ENCODE peak calls at places on chromosome 18, in five cellular contexts. R is psoas muscle, Q is fibroblast of pulmonary artery, B is Caco-2, H is astrocyte of the spinal cord. O is an unnamed sample.

GRCh38 chr18:35291166-35291565 is 1.1 kb upstream of the ZSCAN30 start:
- DNase-seq in R (no peak), Q (no peak), B (no peak), H (no peak), O (no peak)

GRCh38 chr18:43115076-43116035 is at the start of gene RIT2:
- DNase-seq in R (no peak), Q (no peak), B (no peak), H (no peak), O (no peak)

GRCh38 chr18:10477121-10477862 is 22.9 kb downstream of the APCDD1 start:
- DNase-seq in R (no peak), Q (no peak), B (no peak), H (no peak), O (no peak)

GRCh38 chr18:63869851-63870250 is 17.7 kb upstream of the SERPINB2 start:
- DNase-seq in R (no peak), Q (no peak), B (no peak), H (no peak), O (no peak)

GRCh38 chr18:64991102-64991501 is 759.7 kb upstream of the CDH7 start:
- DNase-seq in R (no peak), Q (no peak), B (no peak), H (no peak), O (no peak)

GRCh38 chr18:80246656-80247402 is 485 bp downstream of the PARD6G start:
- DNase-seq in R (peak), Q (no peak), B (no peak), H (no peak), O (no peak)

GRCh38 chr18:50751490-50751889 is 68.3 kb downstream of the MRO start:
- DNase-seq in R (no peak), Q (no peak), B (no peak), H (no peak), O (no peak)

GRCh38 chr18:78603102-78603501 is 376.5 kb upstream of the SALL3 start:
- DNase-seq in R (no peak), Q (no peak), B (no peak), H (no peak), O (no peak)

GRCh38 chr18:58761241-58761969 is 90.1 kb downstream of the MALT1 start:
- DNase-seq in R (no peak), Q (no peak), B (no peak), H (no peak), O (peak)

GRCh38 chr18:63339920-63340484 is 20.4 kb upstream of the BCL2 start:
- DNase-seq in R (no peak), Q (peak), B (no peak), H (peak), O (no peak)

GRCh38 chr18:59902180-59902992 is 2.6 kb downstream of the PMAIP1 start:
- DNase-seq in R (no peak), Q (peak), B (no peak), H (peak), O (no peak)
- H3K4me3 ChIP-seq in R (no peak), Q (peak), B (no peak), H (peak), O (no peak)

DNA sequence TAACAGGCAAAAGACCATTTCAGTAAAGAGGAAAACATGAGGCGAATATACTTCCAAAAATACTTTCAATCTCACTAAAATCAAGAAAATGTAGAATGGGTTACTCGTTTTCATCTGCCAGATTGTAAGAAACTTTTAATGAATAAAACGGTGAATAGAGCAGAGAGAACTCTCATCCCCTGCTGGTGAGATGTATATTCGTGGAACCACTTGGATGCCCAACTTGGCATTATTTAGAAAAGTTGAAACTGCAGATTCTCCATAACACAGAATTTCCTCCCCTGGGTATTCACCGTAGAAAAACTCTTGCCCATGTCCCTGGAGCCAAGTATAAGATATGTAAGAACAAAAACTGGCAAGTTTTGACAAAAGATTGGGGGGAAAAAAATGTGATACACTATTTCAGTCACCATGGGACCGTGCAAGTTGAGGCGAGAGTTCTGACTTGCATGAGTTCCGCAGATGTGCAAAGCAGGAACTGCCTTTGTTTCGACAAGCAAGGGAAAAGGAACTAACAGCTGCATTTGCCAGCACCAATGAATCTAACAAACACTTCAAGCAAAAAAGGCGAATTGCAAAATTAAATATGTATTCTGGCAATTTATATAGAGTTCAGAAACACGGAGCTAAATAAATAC is 14.8 kb downstream of the TIMM21 start:
- DNase-seq in R (no peak), Q (no peak), B (no peak), H (no peak), O (no peak)
- TF ChIP-seq CTCF in R (no peak), Q (no peak), B (no peak), H (no peak), O (no peak)

GRCh38 chr18:8688428-8688827 is 16.9 kb upstream of the MTCL1 start:
- DNase-seq in R (no peak), Q (no peak), B (no peak), H (no peak), O (no peak)

GRCh38 chr18:8689431-8689830 is 15.9 kb upstream of the MTCL1 start:
- DNase-seq in R (no peak), Q (no peak), B (no peak), H (no peak), O (no peak)

GRCh38 chr18:8685914-8686216 is 19.5 kb upstream of the MTCL1 start:
- DNase-seq in R (no peak), Q (no peak), B (no peak), H (no peak), O (no peak)

GRCh38 chr18:8686556-8686955 is 18.8 kb upstream of the MTCL1 start:
- DNase-seq in R (no peak), Q (no peak), B (no peak), H (no peak), O (no peak)

GRCh38 chr18:8688857-8689256 is 16.5 kb upstream of the MTCL1 start:
- DNase-seq in R (no peak), Q (no peak), B (no peak), H (no peak), O (no peak)
- H3K4me3 ChIP-seq in R (no peak), Q (no peak), B (no peak), H (no peak), O (no peak)

GRCh38 chr18:778194-779007 is 33.6 kb downstream of the YES1 start:
- DNase-seq in R (no peak), Q (peak), B (no peak), H (peak), O (no peak)
- TF ChIP-seq CTCF in R (no peak), Q (no peak), B (no peak), H (no peak), O (no peak)

GRCh38 chr18:74990563-74991081 is 218.3 kb downstream of the PTGR3 start:
- DNase-seq in R (no peak), Q (no peak), B (no peak), H (peak), O (no peak)

GRCh38 chr18:74994502-74995403 is 214.2 kb downstream of the PTGR3 start:
- DNase-seq in R (no peak), Q (no peak), B (no peak), H (peak), O (no peak)

GRCh38 chr18:74995404-74995737 is 213.6 kb downstream of the PTGR3 start:
- DNase-seq in R (no peak), Q (no peak), B (no peak), H (no peak), O (no peak)

DNA sequence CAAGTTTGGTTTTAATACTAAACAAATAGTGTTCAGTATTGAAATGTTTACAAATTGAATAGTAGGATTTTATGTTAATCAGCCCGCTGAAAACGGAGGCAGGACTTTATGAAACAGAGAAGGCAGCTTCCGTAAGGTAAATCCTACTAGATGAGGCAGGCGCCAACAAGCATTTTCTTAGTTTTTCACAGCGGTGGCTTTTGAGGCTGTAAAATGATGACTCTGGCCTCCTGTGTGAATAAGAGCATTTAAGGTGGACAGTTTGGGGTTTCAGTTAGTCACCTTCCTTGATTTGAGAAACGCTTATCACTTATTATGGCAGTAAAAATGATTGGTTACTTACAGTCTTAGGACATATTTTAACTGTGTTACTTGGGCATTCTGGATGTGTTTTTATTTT is 212.9 kb downstream of the PTGR3 start:
- DNase-seq in R (no peak), Q (no peak), B (no peak), H (no peak), O (no peak)
- H3K4me3 ChIP-seq in R (no peak), Q (no peak), B (no peak), H (no peak), O (no peak)

GRCh38 chr18:77131100-77131651 is 1.4 kb downstream of the MBP start:
- DNase-seq in R (peak), Q (peak), B (peak), H (peak), O (no peak)
- TF ChIP-seq CTCF in R (no peak), Q (no peak), B (no peak), H (no peak), O (no peak)

GRCh38 chr18:31684279-31685096 is at the start of gene B4GALT6:
- DNase-seq in R (peak), Q (peak), B (peak), H (peak), O (no peak)

GRCh38 chr18:31686572-31686971 is 2.2 kb upstream of the B4GALT6 start:
- DNase-seq in R (no peak), Q (no peak), B (no peak), H (no peak), O (no peak)

GRCh38 chr18:31685097-31686082 is 1.0 kb upstream of the B4GALT6 start:
- DNase-seq in R (peak), Q (peak), B (peak), H (peak), O (peak)

GRCh38 chr18:31683106-31683505 is 1.3 kb downstream of the B4GALT6 start:
- DNase-seq in R (no peak), Q (no peak), B (no peak), H (no peak), O (no peak)

DNA sequence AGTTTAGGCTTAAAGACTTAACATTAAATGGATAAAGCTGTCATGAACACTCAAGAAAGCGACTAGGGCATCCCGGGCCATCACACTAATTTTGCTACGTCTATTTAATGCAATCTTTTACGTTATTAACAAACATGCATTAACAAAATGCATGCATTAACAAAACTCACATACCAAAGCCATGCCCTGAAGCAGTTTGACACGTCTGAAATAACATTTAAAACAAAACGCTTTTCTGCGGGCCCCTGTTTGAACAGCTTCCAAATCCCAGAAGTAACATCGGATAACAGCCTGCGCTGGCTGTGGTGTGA is 458 bp downstream of the B4GALT6 start:
- DNase-seq in R (no peak), Q (no peak), B (no peak), H (peak), O (no peak)
- H3K4me3 ChIP-seq in R (peak), Q (peak), B (peak), H (peak), O (peak)